ENCODE peak calls at places on chromosome 2, in five cellular contexts. B is spleen, E is sciatic nerve, I is suprapubic skin, T is NCI-H1436. U is an unnamed sample.

GRCh38 chr2:73232471-73233153 is 427 bp downstream of the PRADC1 start:
- DNase-seq in B (no peak), E (no peak), I (peak), T (no peak), U (no peak)

GRCh38 chr2:68379184-68379708 is 14.2 kb downstream of the PLEK start:
- DNase-seq in B (no peak), E (no peak), I (no peak), T (no peak), U (no peak)

GRCh38 chr2:160375802-160376469 is 117.7 kb downstream of the RBMS1 start:
- DNase-seq in B (no peak), E (no peak), I (no peak), T (no peak), U (peak)

GRCh38 chr2:107001964-107002696 is 116.2 kb upstream of the ST6GAL2 start:
- DNase-seq in B (no peak), E (no peak), I (no peak), T (no peak), U (no peak)

GRCh38 chr2:241739177-241739576 is 4.7 kb downstream of the D2HGDH start:
- DNase-seq in B (peak), E (no peak), I (no peak), T (no peak), U (no peak)

GRCh38 chr2:64214281-64215115 is 70.3 kb upstream of the PELI1 start:
- DNase-seq in B (no peak), E (no peak), I (no peak), T (no peak), U (no peak)

GRCh38 chr2:9333591-9334171 is 89.6 kb downstream of the ITGB1BP1 start:
- DNase-seq in B (no peak), E (peak), I (no peak), T (peak), U (peak)

GRCh38 chr2:100408104-100408503 is 9.4 kb downstream of the CHST10 start:
- DNase-seq in B (no peak), E (no peak), I (no peak), T (no peak), U (no peak)

GRCh38 chr2:171652411-171652775 is 34.9 kb upstream of the DYNC1I2 start:
- DNase-seq in B (no peak), E (no peak), I (no peak), T (no peak), U (no peak)

GRCh38 chr2:32680937-32681336 is 53.1 kb downstream of the TTC27 start:
- DNase-seq in B (no peak), E (no peak), I (no peak), T (no peak), U (no peak)

GRCh38 chr2:45045706-45046105 is 36.5 kb upstream of the SIX2 start:
- DNase-seq in B (no peak), E (no peak), I (no peak), T (no peak), U (no peak)

GRCh38 chr2:40450066-40450841 is 1.6 kb downstream of the SLC8A1 start:
- DNase-seq in B (no peak), E (no peak), I (no peak), T (peak), U (peak)

GRCh38 chr2:240642061-240642805 is 17.0 kb downstream of the GPR35 start:
- DNase-seq in B (no peak), E (no peak), I (no peak), T (no peak), U (no peak)

GRCh38 chr2:41932241-41933034 is 115.4 kb upstream of the PKDCC start:
- DNase-seq in B (no peak), E (peak), I (peak), T (no peak), U (peak)

GRCh38 chr2:239889641-239890055 is 135.5 kb downstream of the NDUFA10 start:
- DNase-seq in B (no peak), E (no peak), I (no peak), T (no peak), U (no peak)

GRCh38 chr2:113854970-113855740 is 34.7 kb upstream of the ACTR3 start:
- DNase-seq in B (no peak), E (no peak), I (no peak), T (no peak), U (no peak)

GRCh38 chr2:100924122-100924519 is 78.0 kb upstream of the RPL31 start:
- DNase-seq in B (no peak), E (no peak), I (no peak), T (no peak), U (no peak)

GRCh38 chr2:178912416-178913056 is 105.3 kb upstream of the TTN start:
- DNase-seq in B (no peak), E (no peak), I (no peak), T (no peak), U (peak)

GRCh38 chr2:173090973-173091660 is 15.5 kb downstream of the MAP3K20 start:
- DNase-seq in B (no peak), E (no peak), I (no peak), T (no peak), U (peak)

GRCh38 chr2:134217316-134217715 is 36.6 kb upstream of the MGAT5 start:
- DNase-seq in B (no peak), E (no peak), I (no peak), T (no peak), U (no peak)

GRCh38 chr2:190335225-190335559 is 8.2 kb upstream of the INPP1 start:
- DNase-seq in B (no peak), E (no peak), I (no peak), T (no peak), U (no peak)

GRCh38 chr2:217756375-217757107 is 246.3 kb downstream of the TNS1 start:
- DNase-seq in B (peak), E (peak), I (no peak), T (peak), U (peak)